ENCODE peak calls at places on chromosomes 3 and 15, in ten cellular contexts. One of them, this sample, is unnamed.

GRCh38 chr3:58898513-58898912 is 151.3 kb downstream of the CFAP20DC start:
- DNase-seq in ACHN: no peak
- DNase-seq in endothelial cell of umbilical vein: no peak
- DNase-seq in DMS53: no peak
- DNase-seq in A673: no peak
- DNase-seq in KBM-7: no peak
- DNase-seq in DMS79: no peak
- DNase-seq in NCI-H2171: no peak
- DNase-seq in amygdala: no peak
- DNase-seq in right atrium auricular region: no peak
- DNase-seq in this sample: no peak

GRCh38 chr3:126261037-126261436 is 80.7 kb upstream of the ALDH1L1 start:
- DNase-seq in endothelial cell of umbilical vein: peak
- DNase-seq in KBM-7: peak
- DNase-seq in NCI-H2171: no peak
- DNase-seq in DMS79: no peak
- DNase-seq in A673: peak
- DNase-seq in DMS53: peak
- DNase-seq in right atrium auricular region: peak
- DNase-seq in amygdala: no peak
- DNase-seq in ACHN: peak
- DNase-seq in this sample: no peak

GRCh38 chr15:83475551-83475950 is 28.4 kb downstream of the SH3GL3 start:
- DNase-seq in right atrium auricular region: no peak
- DNase-seq in DMS79: no peak
- DNase-seq in NCI-H2171: no peak
- DNase-seq in DMS53: no peak
- DNase-seq in A673: peak
- DNase-seq in ACHN: peak
- DNase-seq in amygdala: no peak
- DNase-seq in endothelial cell of umbilical vein: no peak
- DNase-seq in KBM-7: no peak
- DNase-seq in this sample: no peak

GRCh38 chr15:83545803-83546534 is 98.8 kb downstream of the SH3GL3 start:
- DNase-seq in A673: no peak
- DNase-seq in NCI-H2171: no peak
- DNase-seq in DMS79: no peak
- DNase-seq in endothelial cell of umbilical vein: no peak
- DNase-seq in DMS53: no peak
- DNase-seq in right atrium auricular region: no peak
- DNase-seq in KBM-7: no peak
- DNase-seq in amygdala: no peak
- DNase-seq in ACHN: no peak
- DNase-seq in this sample: no peak

GRCh38 chr3:128382221-128382807 is 84.4 kb downstream of the DNAJB8 start:
- DNase-seq in DMS53: no peak
- DNase-seq in ACHN: no peak
- DNase-seq in NCI-H2171: no peak
- DNase-seq in KBM-7: no peak
- DNase-seq in endothelial cell of umbilical vein: peak
- DNase-seq in amygdala: peak
- DNase-seq in right atrium auricular region: no peak
- DNase-seq in DMS79: peak
- DNase-seq in A673: no peak
- DNase-seq in this sample: no peak

GRCh38 chr3:133977568-133977967 is 52.2 kb downstream of the SLCO2A1 start:
- DNase-seq in DMS53: no peak
- DNase-seq in A673: no peak
- DNase-seq in endothelial cell of umbilical vein: peak
- DNase-seq in DMS79: no peak
- DNase-seq in KBM-7: no peak
- DNase-seq in amygdala: no peak
- DNase-seq in right atrium auricular region: no peak
- DNase-seq in NCI-H2171: no peak
- DNase-seq in ACHN: no peak
- DNase-seq in this sample: no peak

GRCh38 chr3:31891876-31892455 is 89.1 kb downstream of the OSBPL10 start:
- DNase-seq in amygdala: no peak
- DNase-seq in ACHN: no peak
- DNase-seq in endothelial cell of umbilical vein: no peak
- DNase-seq in right atrium auricular region: no peak
- DNase-seq in A673: no peak
- DNase-seq in DMS79: no peak
- DNase-seq in DMS53: no peak
- DNase-seq in KBM-7: no peak
- DNase-seq in NCI-H2171: no peak
- DNase-seq in this sample: no peak

GRCh38 chr3:125386811-125387210 is 11.7 kb upstream of the ZNF148 start:
- DNase-seq in amygdala: no peak
- DNase-seq in endothelial cell of umbilical vein: no peak
- DNase-seq in KBM-7: no peak
- DNase-seq in right atrium auricular region: no peak
- DNase-seq in DMS79: no peak
- DNase-seq in ACHN: no peak
- DNase-seq in DMS53: no peak
- DNase-seq in A673: peak
- DNase-seq in NCI-H2171: no peak
- DNase-seq in this sample: no peak

GRCh38 chr15:73650387-73651126 is 17.4 kb upstream of the NPTN start:
- DNase-seq in DMS79: no peak
- DNase-seq in amygdala: no peak
- DNase-seq in right atrium auricular region: no peak
- DNase-seq in ACHN: no peak
- DNase-seq in KBM-7: peak
- DNase-seq in A673: peak
- DNase-seq in NCI-H2171: no peak
- DNase-seq in endothelial cell of umbilical vein: peak
- DNase-seq in DMS53: peak
- DNase-seq in this sample: peak

GRCh38 chr3:143408771-143409170 is 289.2 kb downstream of the CHST2 start:
- DNase-seq in NCI-H2171: no peak
- DNase-seq in A673: peak
- DNase-seq in DMS53: no peak
- DNase-seq in amygdala: no peak
- DNase-seq in DMS79: no peak
- DNase-seq in right atrium auricular region: no peak
- DNase-seq in ACHN: no peak
- DNase-seq in endothelial cell of umbilical vein: no peak
- DNase-seq in KBM-7: no peak
- DNase-seq in this sample: no peak

GRCh38 chr3:60743631-60744164 is 507.6 kb downstream of the FHIT start:
- DNase-seq in NCI-H2171: no peak
- DNase-seq in amygdala: no peak
- DNase-seq in KBM-7: peak
- DNase-seq in DMS53: no peak
- DNase-seq in A673: no peak
- DNase-seq in DMS79: no peak
- DNase-seq in ACHN: no peak
- DNase-seq in endothelial cell of umbilical vein: no peak
- DNase-seq in right atrium auricular region: no peak
- DNase-seq in this sample: no peak

GRCh38 chr3:70744536-70744935 is 432.1 kb upstream of the MDFIC2 start:
- DNase-seq in right atrium auricular region: no peak
- DNase-seq in amygdala: no peak
- DNase-seq in A673: no peak
- DNase-seq in DMS79: no peak
- DNase-seq in ACHN: no peak
- DNase-seq in DMS53: no peak
- DNase-seq in endothelial cell of umbilical vein: peak
- DNase-seq in KBM-7: no peak
- DNase-seq in NCI-H2171: no peak
- DNase-seq in this sample: no peak

GRCh38 chr3:131083190-131083863 is 56.6 kb downstream of the NEK11 start:
- DNase-seq in ACHN: no peak
- DNase-seq in DMS79: peak
- DNase-seq in KBM-7: no peak
- DNase-seq in DMS53: peak
- DNase-seq in amygdala: peak
- DNase-seq in endothelial cell of umbilical vein: no peak
- DNase-seq in NCI-H2171: peak
- DNase-seq in right atrium auricular region: no peak
- DNase-seq in A673: peak
- DNase-seq in this sample: no peak

GRCh38 chr15:61518191-61518950 is 289.3 kb upstream of the RORA start:
- DNase-seq in A673: no peak
- DNase-seq in DMS53: no peak
- DNase-seq in ACHN: no peak
- DNase-seq in DMS79: no peak
- DNase-seq in NCI-H2171: no peak
- DNase-seq in KBM-7: no peak
- DNase-seq in endothelial cell of umbilical vein: no peak
- DNase-seq in amygdala: no peak
- DNase-seq in right atrium auricular region: no peak
- DNase-seq in this sample: no peak

GRCh38 chr15:41891946-41892345 is 1.9 kb downstream of the SPTBN5 start:
- DNase-seq in amygdala: no peak
- DNase-seq in DMS79: peak
- DNase-seq in DMS53: peak
- DNase-seq in A673: peak
- DNase-seq in endothelial cell of umbilical vein: no peak
- DNase-seq in right atrium auricular region: no peak
- DNase-seq in ACHN: no peak
- DNase-seq in NCI-H2171: peak
- DNase-seq in KBM-7: no peak
- DNase-seq in this sample: no peak

GRCh38 chr15:43376017-43376705 is 5.3 kb downstream of the TUBGCP4 start:
- DNase-seq in KBM-7: peak
- DNase-seq in right atrium auricular region: no peak
- DNase-seq in NCI-H2171: peak
- DNase-seq in endothelial cell of umbilical vein: peak
- DNase-seq in DMS53: peak
- DNase-seq in DMS79: no peak
- DNase-seq in A673: peak
- DNase-seq in ACHN: peak
- DNase-seq in amygdala: no peak
- DNase-seq in this sample: peak

GRCh38 chr3:72488736-72489030 is 359.6 kb downstream of the SHQ1 start:
- DNase-seq in endothelial cell of umbilical vein: no peak
- DNase-seq in right atrium auricular region: no peak
- DNase-seq in ACHN: peak
- DNase-seq in amygdala: no peak
- DNase-seq in DMS53: no peak
- DNase-seq in KBM-7: no peak
- DNase-seq in NCI-H2171: no peak
- DNase-seq in A673: no peak
- DNase-seq in DMS79: no peak
- DNase-seq in this sample: no peak

GRCh38 chr15:87362531-87362930 is 894.0 kb downstream of the NTRK3 start:
- DNase-seq in DMS79: no peak
- DNase-seq in NCI-H2171: no peak
- DNase-seq in endothelial cell of umbilical vein: no peak
- DNase-seq in KBM-7: no peak
- DNase-seq in DMS53: no peak
- DNase-seq in A673: no peak
- DNase-seq in ACHN: peak
- DNase-seq in amygdala: no peak
- DNase-seq in right atrium auricular region: no peak
- DNase-seq in this sample: no peak

GRCh38 chr15:67690936-67691335 is 134.4 kb upstream of the SKOR1 start:
- DNase-seq in DMS79: peak
- DNase-seq in endothelial cell of umbilical vein: no peak
- DNase-seq in amygdala: no peak
- DNase-seq in NCI-H2171: no peak
- DNase-seq in ACHN: peak
- DNase-seq in DMS53: peak
- DNase-seq in right atrium auricular region: no peak
- DNase-seq in KBM-7: no peak
- DNase-seq in A673: no peak
- DNase-seq in this sample: no peak

GRCh38 chr15:78059110-78059839 is 18.2 kb downstream of the TBC1D2B start:
- DNase-seq in A673: no peak
- DNase-seq in DMS79: no peak
- DNase-seq in right atrium auricular region: no peak
- DNase-seq in NCI-H2171: peak
- DNase-seq in DMS53: peak
- DNase-seq in KBM-7: peak
- DNase-seq in endothelial cell of umbilical vein: peak
- DNase-seq in ACHN: no peak
- DNase-seq in amygdala: no peak
- DNase-seq in this sample: no peak

GRCh38 chr15:91407237-91407889 is 307.3 kb downstream of the SV2B start:
- DNase-seq in KBM-7: no peak
- DNase-seq in right atrium auricular region: no peak
- DNase-seq in amygdala: no peak
- DNase-seq in A673: peak
- DNase-seq in endothelial cell of umbilical vein: no peak
- DNase-seq in NCI-H2171: peak
- DNase-seq in DMS53: peak
- DNase-seq in ACHN: peak
- DNase-seq in DMS79: no peak
- DNase-seq in this sample: no peak

GRCh38 chr3:45665101-45665572 is 24.1 kb upstream of the SACM1L start:
- DNase-seq in amygdala: no peak
- DNase-seq in A673: peak
- DNase-seq in endothelial cell of umbilical vein: peak
- DNase-seq in DMS53: peak
- DNase-seq in ACHN: peak
- DNase-seq in DMS79: no peak
- DNase-seq in KBM-7: peak
- DNase-seq in NCI-H2171: peak
- DNase-seq in right atrium auricular region: no peak
- DNase-seq in this sample: peak

GRCh38 chr3:99499235-99499798 is 139.1 kb upstream of the COL8A1 start:
- DNase-seq in endothelial cell of umbilical vein: peak
- DNase-seq in amygdala: no peak
- DNase-seq in right atrium auricular region: no peak
- DNase-seq in DMS79: no peak
- DNase-seq in DMS53: peak
- DNase-seq in ACHN: peak
- DNase-seq in A673: peak
- DNase-seq in KBM-7: peak
- DNase-seq in NCI-H2171: no peak
- DNase-seq in this sample: no peak